ENCODE peak calls at places on chromosomes 3 and 15, in six cellular contexts. V is brain microvascular endothelial cell, T is left ventricle myocardium inferior, L is PC-3, E is aorta, Q is cardiac muscle cell. K is an unnamed sample.

GRCh38 chr15:65044724-65045481 is at the start of gene SLC51B:
- DNase-seq in E (no peak), V (no peak), T (peak; percentile 72), L (no peak), Q (peak; percentile 56), K (no peak)

GRCh38 chr3:57892423-57892822 is 115.8 kb upstream of the FLNB start:
- DNase-seq in E (no peak), L (peak; percentile 47), T (no peak), V (peak; percentile 37), Q (no peak), K (no peak)

GRCh38 chr15:100438570-100438969 is 90.2 kb downstream of the CERS3 start:
- DNase-seq in T (peak; percentile 78), E (peak; percentile 80), L (peak; percentile 10), Q (peak; percentile 80), V (peak; percentile 45), K (peak; percentile 26)

GRCh38 chr15:47384316-47384715 is 333.0 kb upstream of the SEMA6D start:
- DNase-seq in E (no peak), L (peak; percentile 74), T (peak; percentile 22), V (peak; percentile 94), Q (peak; percentile 64), K (peak; percentile 6)

GRCh38 chr3:184620101-184620798 is 58.7 kb downstream of the EPHB3 start:
- DNase-seq in V (peak; percentile 73), L (peak; percentile 73), E (no peak), T (no peak), Q (no peak), K (no peak)

GRCh38 chr3:128455116-128455515 is 11.6 kb downstream of the DNAJB8 start:
- DNase-seq in L (no peak), V (no peak), Q (no peak), E (no peak), T (no peak), K (no peak)

GRCh38 chr15:47548189-47548588 is 169.1 kb upstream of the SEMA6D start:
- DNase-seq in T (no peak), E (no peak), V (no peak), L (no peak), Q (no peak), K (no peak)

GRCh38 chr3:46378426-46378942 is 7.7 kb downstream of the CCR5 start:
- DNase-seq in V (peak; percentile 58), T (peak; percentile 46), L (peak; percentile 83), Q (peak; percentile 73), E (peak; percentile 85), K (peak; percentile 50)

GRCh38 chr3:14548321-14548729 is 8.2 kb upstream of the GRIP2 start:
- DNase-seq in E (peak; percentile 83), T (peak; percentile 73), L (peak; percentile 65), V (peak; percentile 65), Q (peak; percentile 80), K (peak; percentile 49)

GRCh38 chr15:51388726-51389125 is 47.3 kb downstream of the GLDN start:
- DNase-seq in E (no peak), T (no peak), Q (no peak), L (no peak), V (no peak), K (no peak)

GRCh38 chr3:81910244-81910852 is 148.9 kb upstream of the GBE1 start:
- DNase-seq in E (no peak), L (peak; percentile 69), Q (peak; percentile 56), V (peak; percentile 8), T (no peak), K (no peak)

GRCh38 chr15:38883987-38884386 is 319.4 kb upstream of the RASGRP1 start:
- DNase-seq in V (peak; percentile 61), Q (no peak), E (no peak), T (no peak), L (no peak), K (no peak)

GRCh38 chr3:5692446-5692845 is 504.9 kb downstream of the EDEM1 start:
- DNase-seq in V (no peak), E (no peak), T (no peak), Q (no peak), L (no peak), K (no peak)

GRCh38 chr3:72123908-72124441 is 339.0 kb upstream of the PROK2 start:
- DNase-seq in V (peak; percentile 90), Q (no peak), E (no peak), T (peak; percentile 36), L (peak; percentile 88), K (peak; percentile 94)

GRCh38 chr3:124117486-124117885 is 125.6 kb upstream of the ROPN1 start:
- DNase-seq in Q (no peak), V (peak; percentile 23), E (no peak), L (peak; percentile 73), T (peak; percentile 21), K (peak; percentile 19)

GRCh38 chr3:53009826-53010539 is 35.9 kb downstream of the SFMBT1 start:
- DNase-seq in L (no peak), Q (peak; percentile 9), V (no peak), E (no peak), T (no peak), K (no peak)

GRCh38 chr15:70323111-70323851 is 225.6 kb upstream of the TLE3 start:
- DNase-seq in L (no peak), E (peak; percentile 82), V (peak; percentile 25), T (peak; percentile 53), Q (no peak), K (peak; percentile 43)

GRCh38 chr15:88832791-88833190 is 29.6 kb downstream of the ACAN start:
- DNase-seq in E (no peak), Q (no peak), L (no peak), V (no peak), T (no peak), K (no peak)

GRCh38 chr15:83310521-83311456 is 26.3 kb upstream of the BNC1 start:
- DNase-seq in Q (no peak), E (no peak), V (no peak), T (no peak), L (peak; percentile 20), K (no peak)

GRCh38 chr3:35295875-35296274 is 343.4 kb upstream of the ARPP21 start:
- DNase-seq in Q (no peak), T (no peak), L (no peak), V (no peak), E (no peak), K (no peak)

GRCh38 chr3:152405915-152406802 is 137.4 kb downstream of the MBNL1 start:
- DNase-seq in V (peak; percentile 69), T (no peak), Q (no peak), E (no peak), L (peak; percentile 67), K (no peak)

GRCh38 chr15:61084944-61085367 is 144.1 kb downstream of the RORA start:
- DNase-seq in V (peak; percentile 9), Q (peak; percentile 11), T (peak; percentile 40), E (no peak), L (no peak), K (no peak)

GRCh38 chr3:4474683-4475490 is 7.8 kb upstream of the SUMF1 start:
- DNase-seq in Q (no peak), L (peak; percentile 88), E (no peak), T (peak; percentile 26), V (peak; percentile 89), K (peak; percentile 25)

GRCh38 chr3:98545940-98546339 is 14.2 kb downstream of the GPR15 start:
- DNase-seq in E (no peak), L (no peak), T (no peak), Q (no peak), V (no peak), K (no peak)
- H3K4me3 ChIP-seq in E (no peak overlapping the region), L (no peak overlapping the region), T (no peak overlapping the region), Q (no peak overlapping the region), V (no peak overlapping the region), K (no peak overlapping the region)

GRCh38 chr15:28130651-28131050 is 31.5 kb upstream of the OCA2 start:
- DNase-seq in T (no peak), V (no peak), E (peak; percentile 48), L (no peak), Q (no peak), K (no peak)

GRCh38 chr15:28131946-28132345 is 32.8 kb upstream of the OCA2 start:
- DNase-seq in T (no peak), Q (no peak), L (no peak), V (no peak), E (peak; percentile 52), K (no peak)

GRCh38 chr15:28131400-28131799 is 32.3 kb upstream of the OCA2 start:
- DNase-seq in Q (no peak), T (no peak), E (peak; percentile 70), L (no peak), V (no peak), K (no peak)

GRCh38 chr15:28133281-28133680 is 34.2 kb upstream of the OCA2 start:
- DNase-seq in Q (no peak), T (no peak), V (no peak), L (no peak), E (no peak), K (no peak)

DNA sequence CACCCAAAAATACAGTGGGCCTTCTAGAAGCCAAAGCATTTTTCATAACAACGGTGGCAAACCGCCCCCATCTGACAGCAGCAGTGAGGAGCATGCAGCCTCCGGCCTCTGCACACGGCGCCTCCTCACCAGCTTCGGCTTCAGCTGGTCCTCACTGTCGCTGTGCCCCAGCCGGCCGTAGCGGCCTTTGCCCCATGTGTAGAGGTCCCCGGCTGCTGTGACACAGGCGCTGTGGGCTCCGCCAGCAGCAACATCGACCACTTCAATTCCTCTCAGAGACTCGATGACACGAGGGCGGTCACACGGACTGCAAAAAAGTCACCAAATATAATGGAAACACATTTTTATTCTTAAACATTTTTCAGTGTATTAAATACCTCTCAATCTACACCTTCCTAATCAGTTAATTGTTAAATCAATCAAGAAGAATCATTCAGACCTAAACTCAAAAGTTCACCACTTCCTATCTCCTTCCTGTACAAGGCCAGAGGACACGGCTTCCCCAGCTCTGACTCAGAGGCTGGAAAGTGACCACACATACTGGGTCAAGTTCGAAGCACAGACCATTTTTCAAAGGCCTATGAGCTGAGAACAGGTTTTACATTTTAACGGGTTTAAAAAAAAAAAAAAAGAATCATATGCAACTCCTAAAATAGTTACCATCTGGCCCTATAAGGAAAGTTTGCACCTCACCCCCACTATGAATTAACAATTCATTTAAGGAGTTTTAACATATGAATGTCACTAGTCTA is 33.6 kb upstream of the OCA2 start:
- DNase-seq in V (peak; percentile 58), Q (no peak), E (no peak), L (no peak), T (no peak), K (no peak)
- H3K4me3 ChIP-seq in V (no peak overlapping the region), Q (no peak overlapping the region), E (no peak overlapping the region), L (no peak overlapping the region), T (no peak overlapping the region), K (no peak overlapping the region)

GRCh38 chr15:67458449-67458848 is 62.5 kb upstream of the C15orf61 start:
- DNase-seq in V (no peak), T (no peak), L (no peak), E (no peak), Q (peak; percentile 7), K (no peak)

GRCh38 chr15:67460521-67460920 is 60.4 kb upstream of the C15orf61 start:
- DNase-seq in V (no peak), Q (no peak), E (no peak), T (no peak), L (no peak), K (no peak)

GRCh38 chr15:67462802-67463201 is 58.1 kb upstream of the C15orf61 start:
- DNase-seq in L (no peak), V (no peak), Q (no peak), E (no peak), T (no peak), K (no peak)

GRCh38 chr15:67461735-67462134 is 59.2 kb upstream of the C15orf61 start:
- DNase-seq in V (no peak), Q (no peak), L (no peak), E (no peak), T (no peak), K (no peak)

GRCh38 chr15:67456677-67457529 is 64.0 kb upstream of the C15orf61 start:
- DNase-seq in V (peak; percentile 55), E (peak; percentile 93), T (peak; percentile 84), Q (peak; percentile 88), L (peak; percentile 82), K (peak; percentile 47)
- H3K4me3 ChIP-seq in V (no peak overlapping the region), E (no peak overlapping the region), T (no peak overlapping the region), Q (no peak overlapping the region), L (no peak overlapping the region), K (no peak overlapping the region)

GRCh38 chr15:87570186-87570585 is 686.4 kb downstream of the NTRK3 start:
- DNase-seq in E (no peak), T (no peak), L (peak; percentile 23), Q (no peak), V (no peak), K (no peak)
- H3K4me3 ChIP-seq in E (no peak overlapping the region), T (peak overlapping the region; percentile 32), L (peak overlapping the region; percentile 46), Q (no peak overlapping the region), V (no peak overlapping the region), K (no peak overlapping the region)

K was measured in gastrocnemius medialis.